ENCODE peak calls at places on chromosomes 2 and 18, in six cellular contexts. V, H, Z, W, Y and G are unnamed samples.

GRCh38 chr2:127411609-127412370 is 6.4 kb upstream of the PROC start:
- ATAC-seq in Z (no peak), H (no peak), V (no peak), W (no peak), Y (no peak), G (no peak)

GRCh38 chr2:109275120-109276040 is 146.4 kb downstream of the SH3RF3 start:
- ATAC-seq in Y (peak), H (no peak), W (no peak), Z (no peak), V (peak), G (no peak)

GRCh38 chr2:240196716-240197438 is 56.4 kb upstream of the OTOS start:
- ATAC-seq in Y (no peak), Z (no peak), H (no peak), V (no peak), W (no peak), G (no peak)

GRCh38 chr2:132640116-132640515 is 29.9 kb downstream of the LYPD1 start:
- ATAC-seq in H (no peak), Z (no peak), W (no peak), Y (no peak), V (no peak), G (no peak)

GRCh38 chr2:236334122-236334876 is 70.1 kb upstream of the ASB18 start:
- ATAC-seq in W (no peak), H (no peak), V (no peak), Y (no peak), Z (no peak), G (peak)

GRCh38 chr18:7470503-7470902 is 96.6 kb upstream of the PTPRM start:
- ATAC-seq in Y (no peak), H (no peak), V (no peak), Z (no peak), W (no peak), G (no peak)

GRCh38 chr2:32262105-32262504 is 2.6 kb downstream of the NLRC4 start:
- ATAC-seq in H (no peak), V (peak), Y (no peak), Z (no peak), W (no peak), G (no peak)

GRCh38 chr2:54946220-54946568 is 104.1 kb downstream of the RTN4 start:
- ATAC-seq in H (no peak), W (no peak), Y (no peak), Z (no peak), V (peak), G (no peak)

GRCh38 chr2:68755071-68755470 is 20.5 kb downstream of the ARHGAP25 start:
- ATAC-seq in V (no peak), Y (no peak), W (no peak), H (no peak), Z (no peak), G (no peak)

GRCh38 chr2:208012449-208012848 is 12.9 kb downstream of the PLEKHM3 start:
- ATAC-seq in V (no peak), W (no peak), Z (no peak), H (no peak), Y (no peak), G (no peak)

GRCh38 chr2:36478332-36478738 is 119.6 kb downstream of the FEZ2 start:
- ATAC-seq in Z (peak), W (no peak), Y (no peak), H (no peak), V (peak), G (peak)

GRCh38 chr2:170493698-170494097 is 221.4 kb upstream of the SP5 start:
- ATAC-seq in Z (peak), W (no peak), Y (no peak), V (no peak), H (no peak), G (no peak)

GRCh38 chr2:172103471-172104292 is 982 bp upstream of the DLX2 start:
- ATAC-seq in H (no peak), V (peak), W (no peak), Z (peak), Y (no peak), G (no peak)

GRCh38 chr2:235168174-235168979 is 216.6 kb downstream of the SH3BP4 start:
- ATAC-seq in H (no peak), W (no peak), V (no peak), Y (no peak), Z (no peak), G (no peak)

GRCh38 chr2:24785704-24786321 is 7.4 kb downstream of the PTRHD1 start:
- ATAC-seq in H (peak), W (no peak), Y (peak), Z (no peak), V (peak), G (no peak)

GRCh38 chr2:8394131-8394530 is 287.7 kb upstream of the ID2 start:
- ATAC-seq in H (no peak), Z (no peak), V (no peak), W (no peak), Y (no peak), G (no peak)

GRCh38 chr2:203535784-203536590 is 886 bp upstream of the RAPH1 start:
- ATAC-seq in W (no peak), Z (no peak), H (no peak), V (no peak), Y (no peak), G (no peak)

GRCh38 chr18:24530630-24531111 is 70.2 kb downstream of the HRH4 start:
- ATAC-seq in Z (peak), V (no peak), W (no peak), Y (peak), H (no peak), G (no peak)

GRCh38 chr2:202450785-202451184 is 74.7 kb downstream of the BMPR2 start:
- ATAC-seq in Z (no peak), Y (no peak), V (peak), W (no peak), H (no peak), G (no peak)

GRCh38 chr18:35040988-35041751 is at the start of gene MAPRE2:
- ATAC-seq in H (peak), Y (peak), W (peak), V (peak), Z (peak), G (peak)

GRCh38 chr2:84631047-84631446 is 114.7 kb downstream of the DNAH6 start:
- ATAC-seq in V (peak), Z (peak), H (no peak), W (peak), Y (no peak), G (no peak)